ENCODE peak calls at places on chromosomes 7 and 10, in eight cellular contexts. One of them, this sample, is unnamed.
A peak's percentile ranks its signal among the peaks of the same experiment; 100 is the strongest.

GRCh38 chr7:107982463-107982862 is 20.5 kb downstream of the LAMB1 start:
- DNase-seq in CD8-positive, alpha-beta memory T cell: no peak
- DNase-seq in uterus: no peak
- DNase-seq in ovary: no peak
- DNase-seq in lower lobe of right lung: no peak
- DNase-seq in substantia nigra: no peak
- DNase-seq in heart left ventricle: no peak
- DNase-seq in CD4-positive, alpha-beta memory T cell: no peak
- DNase-seq in this sample: no peak

GRCh38 chr10:15824498-15824897 is 35.8 kb downstream of the MINDY3 start:
- DNase-seq in uterus: no peak
- DNase-seq in lower lobe of right lung: no peak
- DNase-seq in CD4-positive, alpha-beta memory T cell: no peak
- DNase-seq in heart left ventricle: no peak
- DNase-seq in substantia nigra: no peak
- DNase-seq in ovary: no peak
- DNase-seq in CD8-positive, alpha-beta memory T cell: no peak
- DNase-seq in this sample: no peak

GRCh38 chr7:66847879-66848810 is 72.9 kb upstream of the TMEM248 start:
- DNase-seq in CD4-positive, alpha-beta memory T cell: no peak
- DNase-seq in CD8-positive, alpha-beta memory T cell: no peak
- DNase-seq in uterus: no peak
- DNase-seq in ovary: no peak
- DNase-seq in lower lobe of right lung: no peak
- DNase-seq in substantia nigra: no peak
- DNase-seq in heart left ventricle: no peak
- DNase-seq in this sample: no peak

GRCh38 chr10:103854265-103854686 is 1.1 kb downstream of the SH3PXD2A start:
- DNase-seq in CD4-positive, alpha-beta memory T cell: no peak
- DNase-seq in uterus: no peak
- DNase-seq in lower lobe of right lung: no peak
- DNase-seq in substantia nigra: no peak
- DNase-seq in ovary: peak; percentile 68
- DNase-seq in CD8-positive, alpha-beta memory T cell: no peak
- DNase-seq in heart left ventricle: no peak
- DNase-seq in this sample: no peak

GRCh38 chr7:3439333-3440030 is 138.4 kb downstream of the SDK1 start:
- DNase-seq in substantia nigra: no peak
- DNase-seq in lower lobe of right lung: no peak
- DNase-seq in uterus: no peak
- DNase-seq in CD4-positive, alpha-beta memory T cell: no peak
- DNase-seq in CD8-positive, alpha-beta memory T cell: no peak
- DNase-seq in ovary: no peak
- DNase-seq in heart left ventricle: no peak
- DNase-seq in this sample: no peak

GRCh38 chr10:37476285-37476684 is 350.9 kb downstream of the ANKRD30A start:
- DNase-seq in heart left ventricle: no peak
- DNase-seq in uterus: no peak
- DNase-seq in ovary: no peak
- DNase-seq in substantia nigra: no peak
- DNase-seq in lower lobe of right lung: no peak
- DNase-seq in CD8-positive, alpha-beta memory T cell: no peak
- DNase-seq in CD4-positive, alpha-beta memory T cell: no peak
- DNase-seq in this sample: no peak

GRCh38 chr10:30805061-30805460 is 175.5 kb upstream of the LYZL2 start:
- DNase-seq in uterus: no peak
- DNase-seq in CD8-positive, alpha-beta memory T cell: no peak
- DNase-seq in lower lobe of right lung: no peak
- DNase-seq in heart left ventricle: no peak
- DNase-seq in ovary: no peak
- DNase-seq in CD4-positive, alpha-beta memory T cell: no peak
- DNase-seq in substantia nigra: no peak
- DNase-seq in this sample: no peak

GRCh38 chr7:51295435-51296269 is 21.0 kb downstream of the COBL start:
- DNase-seq in CD4-positive, alpha-beta memory T cell: no peak
- DNase-seq in CD8-positive, alpha-beta memory T cell: no peak
- DNase-seq in uterus: no peak
- DNase-seq in ovary: no peak
- DNase-seq in substantia nigra: no peak
- DNase-seq in lower lobe of right lung: no peak
- DNase-seq in heart left ventricle: no peak
- DNase-seq in this sample: no peak

GRCh38 chr7:17506090-17506489 is 207.6 kb downstream of the AHR start:
- DNase-seq in uterus: no peak
- DNase-seq in lower lobe of right lung: no peak
- DNase-seq in CD4-positive, alpha-beta memory T cell: no peak
- DNase-seq in substantia nigra: no peak
- DNase-seq in heart left ventricle: no peak
- DNase-seq in ovary: no peak
- DNase-seq in CD8-positive, alpha-beta memory T cell: no peak
- DNase-seq in this sample: no peak

GRCh38 chr10:105634283-105634682 is 993.2 kb downstream of the SORCS3 start:
- DNase-seq in CD4-positive, alpha-beta memory T cell: no peak
- DNase-seq in substantia nigra: no peak
- DNase-seq in lower lobe of right lung: no peak
- DNase-seq in heart left ventricle: no peak
- DNase-seq in uterus: no peak
- DNase-seq in CD8-positive, alpha-beta memory T cell: no peak
- DNase-seq in ovary: no peak
- DNase-seq in this sample: no peak

GRCh38 chr10:91944880-91945630 is 21.5 kb downstream of the BTAF1 start:
- DNase-seq in ovary: no peak
- DNase-seq in uterus: no peak
- DNase-seq in heart left ventricle: no peak
- DNase-seq in CD4-positive, alpha-beta memory T cell: no peak
- DNase-seq in CD8-positive, alpha-beta memory T cell: no peak
- DNase-seq in lower lobe of right lung: no peak
- DNase-seq in substantia nigra: no peak
- DNase-seq in this sample: no peak

GRCh38 chr10:69051303-69051702 is 36.6 kb upstream of the SRGN start:
- DNase-seq in CD8-positive, alpha-beta memory T cell: no peak
- DNase-seq in heart left ventricle: no peak
- DNase-seq in substantia nigra: no peak
- DNase-seq in CD4-positive, alpha-beta memory T cell: no peak
- DNase-seq in uterus: no peak
- DNase-seq in ovary: no peak
- DNase-seq in lower lobe of right lung: peak; percentile 76
- DNase-seq in this sample: no peak

GRCh38 chr10:63204667-63205391 is 71.7 kb downstream of the NRBF2 start:
- DNase-seq in CD4-positive, alpha-beta memory T cell: no peak
- DNase-seq in CD8-positive, alpha-beta memory T cell: no peak
- DNase-seq in heart left ventricle: no peak
- DNase-seq in ovary: no peak
- DNase-seq in lower lobe of right lung: no peak
- DNase-seq in uterus: no peak
- DNase-seq in substantia nigra: no peak
- DNase-seq in this sample: no peak

GRCh38 chr7:96052860-96053452 is 268.9 kb downstream of the SLC25A13 start:
- DNase-seq in substantia nigra: no peak
- DNase-seq in CD8-positive, alpha-beta memory T cell: no peak
- DNase-seq in CD4-positive, alpha-beta memory T cell: no peak
- DNase-seq in heart left ventricle: no peak
- DNase-seq in lower lobe of right lung: no peak
- DNase-seq in uterus: no peak
- DNase-seq in ovary: no peak
- DNase-seq in this sample: no peak

GRCh38 chr7:88357295-88357694 is 50.6 kb upstream of the STEAP4 start:
- DNase-seq in lower lobe of right lung: peak; percentile 51
- DNase-seq in CD4-positive, alpha-beta memory T cell: no peak
- DNase-seq in CD8-positive, alpha-beta memory T cell: no peak
- DNase-seq in substantia nigra: no peak
- DNase-seq in heart left ventricle: no peak
- DNase-seq in uterus: no peak
- DNase-seq in ovary: no peak
- DNase-seq in this sample: no peak

GRCh38 chr7:98357751-98358161 is 43.1 kb downstream of the BAIAP2L1 start:
- DNase-seq in CD8-positive, alpha-beta memory T cell: no peak
- DNase-seq in ovary: peak; percentile 23
- DNase-seq in lower lobe of right lung: no peak
- DNase-seq in heart left ventricle: no peak
- DNase-seq in CD4-positive, alpha-beta memory T cell: no peak
- DNase-seq in uterus: peak; percentile 30
- DNase-seq in substantia nigra: no peak
- DNase-seq in this sample: no peak

GRCh38 chr10:112955736-112956421 is 5.8 kb downstream of the TCF7L2 start:
- DNase-seq in heart left ventricle: no peak
- DNase-seq in CD8-positive, alpha-beta memory T cell: no peak
- DNase-seq in uterus: peak; percentile 48
- DNase-seq in CD4-positive, alpha-beta memory T cell: no peak
- DNase-seq in lower lobe of right lung: no peak
- DNase-seq in ovary: no peak
- DNase-seq in substantia nigra: no peak
- DNase-seq in this sample: no peak

GRCh38 chr10:43233601-43234430 is 33.0 kb downstream of the RASGEF1A start:
- DNase-seq in CD4-positive, alpha-beta memory T cell: no peak
- DNase-seq in lower lobe of right lung: peak; percentile 23
- DNase-seq in heart left ventricle: peak; percentile 28
- DNase-seq in substantia nigra: no peak
- DNase-seq in uterus: peak; percentile 4
- DNase-seq in ovary: peak; percentile 3
- DNase-seq in CD8-positive, alpha-beta memory T cell: peak; percentile 14
- DNase-seq in this sample: peak; percentile 44

GRCh38 chr10:33536508-33536907 is 202.0 kb upstream of the NRP1 start:
- DNase-seq in heart left ventricle: no peak
- DNase-seq in CD8-positive, alpha-beta memory T cell: no peak
- DNase-seq in uterus: no peak
- DNase-seq in CD4-positive, alpha-beta memory T cell: no peak
- DNase-seq in lower lobe of right lung: no peak
- DNase-seq in ovary: no peak
- DNase-seq in substantia nigra: no peak
- DNase-seq in this sample: no peak

GRCh38 chr7:123534383-123535260 is at the start of gene IQUB:
- DNase-seq in ovary: peak; percentile 99
- DNase-seq in heart left ventricle: peak; percentile 98
- DNase-seq in substantia nigra: peak; percentile 71
- DNase-seq in CD8-positive, alpha-beta memory T cell: peak; percentile 95
- DNase-seq in lower lobe of right lung: peak; percentile 99
- DNase-seq in CD4-positive, alpha-beta memory T cell: peak; percentile 93
- DNase-seq in uterus: peak; percentile 98
- DNase-seq in this sample: peak; percentile 95

GRCh38 chr7:123537026-123537642 is 2.7 kb upstream of the IQUB start:
- DNase-seq in uterus: no peak
- DNase-seq in substantia nigra: no peak
- DNase-seq in heart left ventricle: no peak
- DNase-seq in lower lobe of right lung: no peak
- DNase-seq in CD4-positive, alpha-beta memory T cell: no peak
- DNase-seq in ovary: no peak
- DNase-seq in CD8-positive, alpha-beta memory T cell: no peak
- DNase-seq in this sample: no peak

GRCh38 chr7:123535517-123535916 is 1.1 kb upstream of the IQUB start:
- DNase-seq in CD4-positive, alpha-beta memory T cell: no peak
- DNase-seq in ovary: peak; percentile 17
- DNase-seq in substantia nigra: no peak
- DNase-seq in CD8-positive, alpha-beta memory T cell: no peak
- DNase-seq in lower lobe of right lung: peak; percentile 45
- DNase-seq in heart left ventricle: no peak
- DNase-seq in uterus: no peak
- DNase-seq in this sample: no peak

GRCh38 chr7:123533553-123533917 is 860 bp downstream of the IQUB start:
- DNase-seq in CD4-positive, alpha-beta memory T cell: no peak
- DNase-seq in ovary: no peak
- DNase-seq in lower lobe of right lung: no peak
- DNase-seq in CD8-positive, alpha-beta memory T cell: no peak
- DNase-seq in uterus: no peak
- DNase-seq in substantia nigra: no peak
- DNase-seq in heart left ventricle: no peak
- DNase-seq in this sample: no peak

DNA sequence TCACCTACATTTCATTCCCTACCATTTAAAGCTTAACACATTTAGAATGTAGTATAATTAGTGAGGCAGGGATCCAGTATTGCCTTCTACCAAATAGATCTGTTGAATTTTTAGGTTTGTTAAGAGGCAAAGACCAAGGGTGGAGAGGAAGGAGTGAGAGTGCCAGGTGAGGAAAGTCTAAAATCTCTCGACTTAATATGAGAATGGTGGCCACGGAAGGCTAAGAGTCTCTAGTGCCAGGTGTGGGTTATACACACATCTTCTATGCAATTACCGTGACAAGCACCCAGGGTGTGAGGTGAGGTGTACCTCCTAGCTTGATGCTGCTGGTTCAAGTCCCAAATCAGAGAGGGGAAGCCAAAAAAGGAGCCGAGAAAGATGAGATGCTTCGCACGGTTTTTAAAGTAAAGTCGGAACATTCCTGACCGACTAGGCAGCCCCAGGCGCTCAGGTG is 439 bp downstream of the IQUB start:
- DNase-seq in CD4-positive, alpha-beta memory T cell: peak; percentile 53
- DNase-seq in uterus: no peak
- DNase-seq in ovary: peak; percentile 18
- DNase-seq in substantia nigra: no peak
- DNase-seq in heart left ventricle: no peak
- DNase-seq in lower lobe of right lung: no peak
- DNase-seq in CD8-positive, alpha-beta memory T cell: peak; percentile 56
- DNase-seq in this sample: peak; percentile 4
- H3K27ac ChIP-seq in CD4-positive, alpha-beta memory T cell: peak overlapping the region; percentile 60
- H3K27ac ChIP-seq in uterus: peak overlapping the region; percentile 89
- H3K27ac ChIP-seq in ovary: no peak overlapping the region
- H3K27ac ChIP-seq in substantia nigra: no peak overlapping the region
- H3K27ac ChIP-seq in heart left ventricle: peak overlapping the region; percentile 84
- H3K27ac ChIP-seq in lower lobe of right lung: peak overlapping the region; percentile 77
- H3K27ac ChIP-seq in CD8-positive, alpha-beta memory T cell: peak overlapping the region; percentile 32
- H3K27ac ChIP-seq in this sample: peak overlapping the region; percentile 39

GRCh38 chr10:13648425-13648824 is 61.7 kb downstream of the PRPF18 start:
- DNase-seq in uterus: no peak
- DNase-seq in lower lobe of right lung: no peak
- DNase-seq in ovary: no peak
- DNase-seq in CD8-positive, alpha-beta memory T cell: no peak
- DNase-seq in CD4-positive, alpha-beta memory T cell: no peak
- DNase-seq in heart left ventricle: no peak
- DNase-seq in substantia nigra: no peak
- DNase-seq in this sample: no peak
- H3K27ac ChIP-seq in uterus: no peak overlapping the region
- H3K27ac ChIP-seq in lower lobe of right lung: no peak overlapping the region
- H3K27ac ChIP-seq in ovary: no peak overlapping the region
- H3K27ac ChIP-seq in CD8-positive, alpha-beta memory T cell: no peak overlapping the region
- H3K27ac ChIP-seq in CD4-positive, alpha-beta memory T cell: no peak overlapping the region
- H3K27ac ChIP-seq in heart left ventricle: no peak overlapping the region
- H3K27ac ChIP-seq in substantia nigra: no peak overlapping the region
- H3K27ac ChIP-seq in this sample: no peak overlapping the region

GRCh38 chr10:34698979-34699378 is 116.1 kb downstream of the PARD3 start:
- DNase-seq in CD4-positive, alpha-beta memory T cell: no peak
- DNase-seq in lower lobe of right lung: no peak
- DNase-seq in substantia nigra: no peak
- DNase-seq in CD8-positive, alpha-beta memory T cell: no peak
- DNase-seq in uterus: no peak
- DNase-seq in heart left ventricle: no peak
- DNase-seq in ovary: no peak
- DNase-seq in this sample: no peak
- H3K27ac ChIP-seq in CD4-positive, alpha-beta memory T cell: no peak overlapping the region
- H3K27ac ChIP-seq in lower lobe of right lung: no peak overlapping the region
- H3K27ac ChIP-seq in substantia nigra: no peak overlapping the region
- H3K27ac ChIP-seq in CD8-positive, alpha-beta memory T cell: no peak overlapping the region
- H3K27ac ChIP-seq in uterus: no peak overlapping the region
- H3K27ac ChIP-seq in heart left ventricle: no peak overlapping the region
- H3K27ac ChIP-seq in ovary: no peak overlapping the region
- H3K27ac ChIP-seq in this sample: no peak overlapping the region

DNA sequence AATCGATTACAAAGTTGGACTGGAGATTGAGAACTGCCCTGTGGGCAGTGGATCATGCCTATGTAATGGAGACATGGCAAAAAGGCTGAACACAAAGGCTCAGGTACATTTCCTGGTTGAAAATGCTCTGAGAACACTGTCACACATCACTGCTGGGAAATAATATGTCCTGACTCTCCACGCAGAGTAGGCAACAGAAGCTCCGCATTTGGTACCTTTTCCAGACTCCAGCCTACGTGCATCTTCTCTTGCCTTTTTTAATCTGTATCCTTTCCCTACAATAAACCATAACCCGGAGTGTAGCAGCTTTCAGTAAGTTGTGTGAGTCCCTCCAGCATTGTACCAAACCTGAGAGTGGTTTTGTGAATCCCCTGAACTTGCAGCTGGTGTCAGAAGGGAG is 134.7 kb downstream of the SORBS1 start:
- DNase-seq in heart left ventricle: no peak
- DNase-seq in ovary: no peak
- DNase-seq in lower lobe of right lung: no peak
- DNase-seq in uterus: no peak
- DNase-seq in CD4-positive, alpha-beta memory T cell: no peak
- DNase-seq in CD8-positive, alpha-beta memory T cell: no peak
- DNase-seq in substantia nigra: no peak
- DNase-seq in this sample: no peak
- H3K27ac ChIP-seq in heart left ventricle: peak overlapping the region; percentile 79
- H3K27ac ChIP-seq in ovary: no peak overlapping the region
- H3K27ac ChIP-seq in lower lobe of right lung: no peak overlapping the region
- H3K27ac ChIP-seq in uterus: peak overlapping the region; percentile 93
- H3K27ac ChIP-seq in CD4-positive, alpha-beta memory T cell: no peak overlapping the region
- H3K27ac ChIP-seq in CD8-positive, alpha-beta memory T cell: no peak overlapping the region
- H3K27ac ChIP-seq in substantia nigra: no peak overlapping the region
- H3K27ac ChIP-seq in this sample: no peak overlapping the region